ENCODE peak calls at places on chromosomes 7 and 10, in eight cellular contexts. G is activated T-helper 1 cell treated with anti-CD3 and anti-CD28 coated beads, Interleukin-12 subunit alpha, Interleukin-12 subunit beta, Interleukin-2, Interleukin-4 antibody, amounts not matched to agents 30 ng/mL and 10 ng/mL and 1 ng/mL, durations not matched to agents 14 hours and 24 hours and 36 hours; K is choroid plexus epithelial cell; C is RCC 7860; T is kidney; H is fibroblast of the conjunctiva; E is GM19239; F is dermis microvascular lymphatic vessel endothelial cell. A is an unnamed sample.

GRCh38 chr7:28354601-28355062 is 57.7 kb upstream of the CREB5 start:
- DNase-seq in G (no peak), K (peak; percentile 69), C (peak; percentile 95), T (no peak), H (peak; percentile 94), E (no peak), F (no peak), A (peak; percentile 99)

GRCh38 chr7:153475240-153475639 is 577.0 kb upstream of the DPP6 start:
- DNase-seq in G (no peak), K (no peak), C (no peak), T (no peak), H (no peak), E (no peak), F (no peak), A (no peak)

GRCh38 chr10:11578802-11579255 is 32.6 kb downstream of the USP6NL start:
- DNase-seq in G (no peak), K (no peak), C (no peak), T (no peak), H (no peak), E (no peak), F (no peak), A (no peak)

GRCh38 chr7:127678947-127679346 is 27.0 kb downstream of the SND1 start:
- DNase-seq in G (peak; percentile 5), K (peak; percentile 60), C (no peak), T (no peak), H (no peak), E (no peak), F (peak; percentile 19), A (peak; percentile 34)

GRCh38 chr7:89023902-89024301 is 228.4 kb upstream of the TEX47 start:
- DNase-seq in G (no peak), K (peak; percentile 35), C (no peak), T (no peak), H (no peak), E (no peak), F (no peak), A (no peak)

GRCh38 chr10:85919358-85920022 is 447.1 kb downstream of the GRID1 start:
- DNase-seq in G (no peak), K (no peak), C (no peak), T (no peak), H (no peak), E (no peak), F (no peak), A (no peak)

GRCh38 chr10:107213861-107214260 is 49.4 kb upstream of the SORCS1 start:
- DNase-seq in G (no peak), K (no peak), C (no peak), T (no peak), H (no peak), E (no peak), F (no peak), A (no peak)

GRCh38 chr7:75638607-75639070 is 100.1 kb downstream of the HIP1 start:
- DNase-seq in G (no peak), K (no peak), C (no peak), T (peak; percentile 87), H (no peak), E (no peak), F (peak; percentile 50), A (peak; percentile 60)

GRCh38 chr10:86756511-86757109 is at the start of gene BMPR1A:
- DNase-seq in G (no peak), K (peak; percentile 92), C (no peak), T (no peak), H (peak; percentile 75), E (no peak), F (no peak), A (peak; percentile 92)

GRCh38 chr7:76069238-76069638 is 21.3 kb downstream of the MDH2 start:
- DNase-seq in G (no peak), K (peak; percentile 93), C (peak; percentile 97), T (peak; percentile 73), H (peak; percentile 89), E (no peak), F (peak; percentile 73), A (peak; percentile 98)

GRCh38 chr10:67790534-67791408 is 47.2 kb downstream of the DNAJC12 start:
- DNase-seq in G (peak; percentile 27), K (peak; percentile 72), C (no peak), T (no peak), H (peak; percentile 77), E (no peak), F (no peak), A (no peak)

GRCh38 chr7:142357953-142358520 is 100.2 kb upstream of the PRSS58 start:
- DNase-seq in G (no peak), K (peak; percentile 91), C (peak; percentile 70), T (peak; percentile 53), H (peak; percentile 88), E (peak; percentile 30), F (peak; percentile 71), A (peak; percentile 76)

GRCh38 chr7:88218836-88219605 is 817 bp downstream of the SRI start:
- DNase-seq in G (peak; percentile 20), K (peak; percentile 65), C (peak; percentile 63), T (peak; percentile 82), H (no peak), E (peak; percentile 21), F (peak; percentile 76), A (peak; percentile 75)

GRCh38 chr7:33842141-33842540 is 63.2 kb upstream of the BMPER start:
- DNase-seq in G (no peak), K (no peak), C (no peak), T (no peak), H (no peak), E (no peak), F (no peak), A (no peak)

GRCh38 chr7:139687980-139688632 is 89.7 kb downstream of the HIPK2 start:
- DNase-seq in G (no peak), K (peak; percentile 63), C (no peak), T (no peak), H (no peak), E (no peak), F (no peak), A (peak; percentile 51)

GRCh38 chr7:116236020-116236630 is 25.8 kb downstream of the TES start:
- DNase-seq in G (peak; percentile 16), K (peak; percentile 79), C (peak; percentile 51), T (no peak), H (no peak), E (no peak), F (peak; percentile 70), A (peak; percentile 78)

GRCh38 chr7:48139461-48139860 is 31.8 kb upstream of the ABCA13 start:
- DNase-seq in G (no peak), K (peak; percentile 68), C (no peak), T (no peak), H (no peak), E (no peak), F (peak; percentile 41), A (peak; percentile 40)

GRCh38 chr7:15130666-15131541 is 228.4 kb upstream of the DGKB start:
- DNase-seq in G (no peak), K (peak; percentile 75), C (peak; percentile 46), T (no peak), H (no peak), E (no peak), F (peak; percentile 78), A (peak; percentile 57)